ENCODE peak calls at places on chromosomes 4 and X, in five cellular contexts. Z is mesenchymal stem cell, F is neuronal stem cell, L is H9, M is H1. K is an unnamed sample.

GRCh38 chrX:152912121-152912520 is 14.3 kb downstream of the ZNF185 start:
- DNase-seq in Z (no peak), F (no peak), L (peak), M (no peak), K (no peak)

GRCh38 chr4:169485791-169486742 is 126.3 kb downstream of the NEK1 start:
- DNase-seq in Z (peak), F (peak), L (no peak), M (no peak), K (peak)

GRCh38 chr4:173281420-173282333 is 52.5 kb downstream of the HMGB2 start:
- DNase-seq in Z (no peak), F (no peak), L (no peak), M (no peak), K (no peak)

GRCh38 chrX:101619336-101619735 is 1.5 kb upstream of the ARMCX6 start:
- DNase-seq in Z (peak), F (no peak), L (peak), M (no peak), K (no peak)

GRCh38 chr4:65747386-65747785 is 77.1 kb upstream of the EPHA5 start:
- DNase-seq in Z (peak), F (no peak), L (no peak), M (no peak), K (no peak)

GRCh38 chr4:76799139-76799538 is 98.8 kb downstream of the SOWAHB start:
- DNase-seq in Z (no peak), F (no peak), L (no peak), M (no peak), K (no peak)

GRCh38 chr4:72077346-72077745 is 45.5 kb downstream of the NPFFR2 start:
- DNase-seq in Z (no peak), F (no peak), L (no peak), M (no peak), K (no peak)

GRCh38 chrX:63503541-63503940 is 152.4 kb upstream of the SPIN4 start:
- DNase-seq in Z (peak), F (peak), L (peak), M (no peak), K (no peak)

GRCh38 chrX:262391-262909 is 18.7 kb upstream of the PLCXD1 start:
- DNase-seq in Z (no peak), F (no peak), L (no peak), M (no peak), K (no peak)

GRCh38 chr4:69025191-69025998 is 70.9 kb upstream of the UGT2B7 start:
- DNase-seq in Z (peak), F (peak), L (peak), M (peak), K (no peak)

GRCh38 chr4:121307441-121308327 is 73.1 kb downstream of the QRFPR start:
- DNase-seq in Z (peak), F (peak), L (peak), M (peak), K (peak)

GRCh38 chr4:148110169-148110568 is 332.0 kb downstream of the NR3C2 start:
- DNase-seq in Z (no peak), F (no peak), L (no peak), M (no peak), K (no peak)

GRCh38 chrX:115595049-115595448 is 34.1 kb downstream of the PLS3 start:
- DNase-seq in Z (no peak), F (no peak), L (no peak), M (no peak), K (no peak)

GRCh38 chrX:115589419-115589818 is 28.4 kb downstream of the PLS3 start:
- DNase-seq in Z (no peak), F (no peak), L (no peak), M (no peak), K (no peak)

GRCh38 chrX:115591420-115591819 is 30.4 kb downstream of the PLS3 start:
- DNase-seq in Z (no peak), F (no peak), L (no peak), M (no peak), K (peak)

GRCh38 chrX:115592997-115593734 is 32.2 kb downstream of the PLS3 start:
- DNase-seq in Z (peak), F (no peak), L (no peak), M (no peak), K (peak)

DNA sequence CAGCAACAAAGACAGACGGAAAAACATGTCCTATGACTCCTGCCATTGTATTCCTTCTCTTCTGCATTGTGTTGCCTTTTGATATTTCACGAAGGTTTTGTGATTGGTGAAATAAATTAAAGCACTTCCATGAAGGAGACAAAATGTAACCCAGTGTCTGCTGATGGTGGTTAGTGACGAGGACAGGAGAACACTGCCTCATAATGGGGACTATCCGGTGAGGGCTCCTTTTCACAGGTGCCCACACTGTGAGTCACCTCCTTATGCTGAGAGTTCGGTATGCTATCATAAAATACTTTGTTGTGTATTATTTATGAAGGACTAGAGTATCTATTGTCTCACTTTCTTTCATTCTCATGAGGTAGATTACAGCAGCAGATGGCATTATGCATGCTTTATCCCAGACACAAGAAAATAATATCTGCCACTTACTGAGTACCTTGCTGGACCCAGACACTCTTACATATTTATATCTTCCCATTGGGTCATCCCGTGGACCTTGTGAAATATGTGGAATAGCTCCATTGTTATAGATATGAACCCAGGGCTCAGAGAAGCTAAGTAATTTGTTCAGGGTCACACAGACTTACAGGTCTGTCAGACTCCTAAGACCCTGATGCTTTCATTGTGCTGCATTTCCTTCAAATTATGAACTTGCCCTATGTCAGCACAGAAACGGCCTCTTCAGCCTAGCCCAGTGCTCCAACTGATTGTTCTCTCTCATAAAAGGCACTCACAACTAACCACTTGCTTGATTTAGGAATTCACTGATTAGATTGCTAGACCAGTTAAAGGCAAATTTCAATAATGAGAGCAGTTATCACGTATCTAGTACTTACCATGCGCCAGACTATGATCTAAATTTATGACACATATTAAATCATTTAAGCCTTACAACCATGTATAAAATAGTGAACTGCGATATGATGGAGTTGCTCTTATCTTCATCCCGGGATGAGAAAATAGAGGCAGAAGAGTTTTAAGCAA is 31.2 kb downstream of the PLS3 start:
- DNase-seq in Z (no peak), F (no peak), L (no peak), M (no peak), K (no peak)
- H3K14ac ChIP-seq in Z (no peak), F (no peak), L (no peak), M (no peak), K (no peak)

GRCh38 chr4:189278559-189279165 is 662.0 kb upstream of the FRG1 start:
- DNase-seq in Z (peak), F (no peak), L (no peak), M (no peak), K (no peak)

DNA sequence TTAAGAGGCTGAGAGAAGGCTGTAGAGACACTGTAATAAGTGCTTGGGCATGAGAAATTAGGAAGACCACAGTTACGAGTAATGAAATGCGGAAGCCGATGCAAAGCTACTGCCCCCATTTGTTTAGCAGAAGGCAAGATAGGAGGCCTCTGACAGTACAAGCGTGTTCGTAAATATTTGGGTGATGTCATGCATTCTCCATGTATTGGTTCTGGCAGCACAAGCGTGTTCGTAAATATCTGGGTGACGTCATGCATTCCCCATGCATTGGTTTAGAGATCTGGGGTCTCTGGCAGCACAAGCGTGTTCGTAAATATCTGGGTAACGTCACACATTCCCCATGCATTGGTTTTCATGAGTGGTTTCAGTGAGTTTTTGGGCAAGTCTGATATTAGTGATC is 661.5 kb upstream of the FRG1 start:
- DNase-seq in Z (peak), F (no peak), L (no peak), M (no peak), K (peak)
- H3K23ac ChIP-seq in Z (no peak), F (no peak), L (no peak), M (no peak), K (no peak)

GRCh38 chr4:152419809-152420208 is 116.1 kb downstream of the FBXW7 start:
- DNase-seq in Z (no peak), F (no peak), L (no peak), M (no peak), K (no peak)
- H2BK12ac ChIP-seq in Z (no peak), F (no peak), L (no peak), M (no peak), K (no peak)

GRCh38 chr4:146522098-146522861 is 540 bp upstream of the SLC10A7 start:
- DNase-seq in Z (peak), F (peak), L (peak), M (peak), K (peak)
- H3K14ac ChIP-seq in Z (no peak), F (peak), L (peak), M (no peak), K (peak)

DNA sequence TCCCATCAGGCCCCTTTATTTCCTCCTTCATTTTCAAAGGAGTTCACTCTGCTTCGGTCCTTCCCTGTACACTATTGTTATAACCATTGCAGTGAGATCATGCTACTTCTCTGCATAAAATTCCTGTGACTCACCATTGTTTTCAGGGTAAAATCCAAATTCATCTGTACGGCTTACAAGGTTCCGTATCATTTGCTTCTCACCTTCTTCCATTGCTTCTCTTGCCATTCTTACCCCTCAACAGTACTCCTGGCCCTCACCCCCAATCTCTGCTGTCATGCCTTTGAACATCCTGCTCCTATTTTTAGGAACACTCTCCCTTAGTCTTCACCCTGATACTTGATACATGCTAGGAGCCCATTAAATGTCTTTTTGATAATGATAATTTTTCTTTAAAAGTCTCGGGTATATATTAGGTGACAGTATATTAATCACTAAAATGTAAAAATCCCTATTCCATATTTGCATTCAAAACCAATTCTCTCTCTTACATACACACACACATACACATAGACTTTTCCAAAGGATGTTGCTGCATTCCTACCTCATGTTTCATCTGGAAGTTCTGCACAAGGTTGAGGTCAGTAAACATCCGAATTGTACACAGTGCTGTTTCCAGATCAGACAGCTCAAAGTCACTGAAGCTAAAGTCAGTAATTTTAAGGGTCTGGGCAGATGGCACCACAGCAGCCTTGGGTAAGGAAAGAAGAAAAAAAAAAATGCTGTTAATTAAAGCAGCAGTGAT is 103.4 kb downstream of the PDE5A start:
- DNase-seq in Z (peak), F (no peak), L (no peak), M (no peak), K (no peak)
- H3K23ac ChIP-seq in Z (no peak), F (no peak), L (no peak), M (no peak), K (no peak)